ENCODE peak calls at places on chromosome 1, in ten cellular contexts. O is A549, P is HepG2, D is K562, G is WTC11, C is endothelial cell of umbilical vein, F is HCT116, U is SK-N-SH, Z is GM12878, Y is H1. A is an unnamed sample.

GRCh38 chr1:94962745-94963265 is 35.9 kb upstream of the CNN3 start:
- DNase-seq in D (no peak), G (no peak), C (peak), Z (peak), F (no peak), U (no peak), Y (no peak), P (peak), O (no peak), A (peak)

GRCh38 chr1:11531943-11532342 is 53.0 kb downstream of the DISP3 start:
- DNase-seq in C (no peak), O (no peak), U (no peak), Y (no peak), F (no peak), D (no peak), G (peak), P (no peak), Z (no peak), A (no peak)

GRCh38 chr1:207990455-207990854 is 79.5 kb upstream of the CD34 start:
- DNase-seq in D (no peak), C (no peak), P (no peak), F (no peak), G (no peak), Z (no peak), O (no peak), U (no peak), Y (no peak), A (no peak)

GRCh38 chr1:115723756-115724155 is 44.8 kb downstream of the CASQ2 start:
- DNase-seq in U (no peak), Y (no peak), C (no peak), G (no peak), F (no peak), O (no peak), Z (no peak), P (peak), D (no peak), A (no peak)

GRCh38 chr1:24415910-24416665 is 486 bp downstream of the NIPAL3 start:
- DNase-seq in C (no peak), O (no peak), U (peak), F (no peak), G (no peak), Z (no peak), D (peak), Y (no peak), P (no peak), A (peak)

GRCh38 chr1:180695282-180695681 is 63.5 kb downstream of the XPR1 start:
- DNase-seq in C (no peak), O (no peak), P (no peak), G (no peak), Y (no peak), D (no peak), U (no peak), F (no peak), Z (no peak), A (no peak)

GRCh38 chr1:165439287-165439686 is 5.6 kb downstream of the RXRG start:
- DNase-seq in C (no peak), O (no peak), Z (no peak), F (no peak), G (peak), P (no peak), U (no peak), D (no peak), Y (peak), A (no peak)

GRCh38 chr1:11704226-11704619 is 12.7 kb downstream of the DRAXIN start:
- DNase-seq in P (no peak), F (no peak), O (no peak), Z (no peak), C (no peak), G (peak), Y (no peak), D (no peak), U (no peak), A (no peak)

GRCh38 chr1:16905112-16905855 is 9.5 kb downstream of the RNU1-2 start:
- DNase-seq in O (peak), C (no peak), U (no peak), G (no peak), P (peak), Z (peak), F (peak), D (peak), Y (peak), A (peak)

GRCh38 chr1:115911298-115911697 is 65.0 kb upstream of the SLC22A15 start:
- DNase-seq in U (no peak), O (no peak), Z (no peak), P (no peak), Y (no peak), F (no peak), C (no peak), D (no peak), G (no peak), A (no peak)

GRCh38 chr1:43549921-43550597 is 19.4 kb downstream of the PTPRF start:
- DNase-seq in F (peak), D (peak), U (no peak), Z (no peak), O (no peak), P (no peak), Y (peak), G (peak), C (no peak), A (no peak)

GRCh38 chr1:159000627-159001026 is 9.1 kb upstream of the IFI16 start:
- DNase-seq in C (peak), D (peak), Y (no peak), F (peak), Z (no peak), G (peak), O (peak), P (no peak), U (no peak), A (no peak)

GRCh38 chr1:20593766-20594165 is 4.9 kb downstream of the CDA start:
- DNase-seq in F (no peak), Z (no peak), D (no peak), U (no peak), C (no peak), Y (no peak), G (no peak), P (no peak), O (no peak), A (no peak)

GRCh38 chr1:211752317-211752716 is 76.9 kb upstream of the NEK2 start:
- DNase-seq in U (no peak), Y (no peak), F (no peak), P (no peak), G (no peak), C (no peak), Z (no peak), O (no peak), D (no peak), A (no peak)

GRCh38 chr1:222994506-222995229 is 148.4 kb downstream of the TLR5 start:
- DNase-seq in D (no peak), P (no peak), C (peak), U (no peak), F (no peak), G (no peak), Z (no peak), Y (no peak), O (no peak), A (no peak)

GRCh38 chr1:116990612-116991151 is 10.9 kb upstream of the CD101 start:
- DNase-seq in D (no peak), Z (no peak), G (no peak), U (no peak), P (no peak), Y (no peak), F (no peak), C (peak), O (no peak), A (peak)

GRCh38 chr1:233112184-233113008 is 162.0 kb downstream of the NTPCR start:
- DNase-seq in F (no peak), C (no peak), U (no peak), Y (no peak), Z (no peak), D (no peak), P (no peak), G (no peak), O (peak), A (peak)

GRCh38 chr1:7454052-7454815 is 316.9 kb upstream of the VAMP3 start:
- DNase-seq in F (no peak), O (peak), C (no peak), Z (no peak), U (peak), P (no peak), Y (no peak), G (peak), D (peak), A (peak)

GRCh38 chr1:30746212-30747027 is 11.2 kb downstream of the LAPTM5 start:
- DNase-seq in G (no peak), O (no peak), P (no peak), D (no peak), U (no peak), C (no peak), F (no peak), Z (no peak), Y (no peak), A (no peak)

GRCh38 chr1:220300442-220301121 is 28.3 kb upstream of the RAB3GAP2 start:
- DNase-seq in U (peak), P (peak), C (peak), D (peak), G (no peak), F (no peak), Y (no peak), Z (no peak), O (peak), A (no peak)

GRCh38 chr1:12511128-12511484 is 106.9 kb downstream of the DHRS3 start:
- DNase-seq in G (no peak), C (no peak), Y (no peak), P (no peak), Z (no peak), F (no peak), O (no peak), U (no peak), D (no peak), A (no peak)

GRCh38 chr1:212137854-212138253 is 102.3 kb downstream of the DTL start:
- DNase-seq in U (no peak), Z (no peak), P (no peak), Y (no peak), G (no peak), O (no peak), C (no peak), D (no peak), F (no peak), A (no peak)

GRCh38 chr1:202623075-202623474 is 87.2 kb downstream of the SYT2 start:
- DNase-seq in D (peak), U (no peak), F (no peak), O (peak), G (no peak), C (no peak), P (no peak), Z (no peak), Y (no peak), A (peak)

GRCh38 chr1:8727809-8728213 is 89.6 kb downstream of the RERE start:
- DNase-seq in D (no peak), F (no peak), Z (no peak), Y (no peak), O (no peak), G (no peak), P (no peak), C (no peak), U (peak), A (peak)

GRCh38 chr1:10692401-10693021 is 103.9 kb downstream of the CASZ1 start:
- DNase-seq in O (peak), Z (no peak), F (peak), U (peak), D (peak), Y (no peak), C (no peak), G (no peak), P (peak), A (peak)

GRCh38 chr1:173002891-173003582 is 47.7 kb downstream of the TNFSF18 start:
- DNase-seq in F (no peak), O (peak), G (no peak), P (no peak), Y (no peak), D (no peak), Z (no peak), C (no peak), U (no peak), A (no peak)

GRCh38 chr1:206708058-206708457 is 23.4 kb downstream of the MAPKAPK2 start:
- DNase-seq in D (peak), O (no peak), P (peak), U (no peak), C (peak), F (no peak), Y (no peak), Z (no peak), G (no peak), A (peak)

GRCh38 chr1:162913345-162913744 is 52.4 kb upstream of the CCDC190 start:
- DNase-seq in U (no peak), G (no peak), C (no peak), O (no peak), F (no peak), P (no peak), Z (no peak), Y (no peak), D (no peak), A (no peak)

GRCh38 chr1:162914601-162915000 is 53.6 kb upstream of the CCDC190 start:
- DNase-seq in Y (no peak), D (no peak), U (no peak), G (no peak), C (no peak), O (no peak), F (no peak), Z (no peak), P (no peak), A (no peak)

GRCh38 chr1:162908780-162909179 is 47.8 kb upstream of the CCDC190 start:
- DNase-seq in F (no peak), Z (no peak), D (no peak), C (peak), U (no peak), Y (no peak), G (no peak), O (peak), P (no peak), A (no peak)

GRCh38 chr1:162910161-162910560 is 49.2 kb upstream of the CCDC190 start:
- DNase-seq in P (no peak), F (no peak), Z (no peak), D (no peak), G (no peak), O (no peak), Y (no peak), U (no peak), C (no peak), A (no peak)

GRCh38 chr1:162912061-162912667 is 51.2 kb upstream of the CCDC190 start:
- DNase-seq in O (no peak), P (no peak), G (no peak), C (no peak), U (no peak), D (no peak), Y (no peak), Z (no peak), F (no peak), A (no peak)
- TF ChIP-seq MAX in O (no peak), P (no peak), G (no peak), C (no peak), U (no peak), D (no peak), Y (no peak), Z (no peak), F (no peak), A (no peak)

GRCh38 chr1:56187410-56187809 is 392.0 kb downstream of the PLPP3 start:
- DNase-seq in U (peak), D (no peak), C (no peak), G (no peak), Z (no peak), Y (no peak), F (no peak), P (no peak), O (no peak), A (no peak)
- TF ChIP-seq MAX in U (no peak), D (no peak), C (no peak), G (no peak), Z (no peak), Y (no peak), F (no peak), P (no peak), O (no peak), A (no peak)

DNA sequence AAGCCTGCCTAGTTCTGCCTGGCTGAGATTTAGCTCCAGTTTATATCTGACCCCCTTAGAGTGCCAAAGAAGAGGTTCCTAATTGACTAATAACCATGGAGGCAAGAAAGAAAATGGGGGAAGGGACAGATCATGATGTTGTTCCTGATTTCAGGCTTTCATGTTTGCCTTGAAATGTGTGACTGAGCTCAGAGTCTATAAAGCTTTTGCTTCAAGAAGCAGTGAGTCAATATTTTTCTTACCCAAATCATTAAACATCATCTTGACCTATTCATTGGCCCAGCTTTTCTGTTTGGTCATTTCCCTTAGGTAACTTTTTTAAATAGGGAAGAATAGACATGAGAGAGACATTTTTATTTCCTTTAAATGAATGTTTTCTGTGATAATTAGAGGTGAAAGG is 55.9 kb downstream of the HHAT start:
- DNase-seq in F (no peak), Y (no peak), P (no peak), O (no peak), C (no peak), Z (no peak), G (no peak), U (no peak), D (no peak), A (no peak)
- TF ChIP-seq MAX in F (no peak), Y (no peak), P (no peak), O (no peak), C (no peak), Z (no peak), G (no peak), U (no peak), D (no peak), A (no peak)

GRCh38 chr1:167601442-167602380 is 28.3 kb upstream of the RCSD1 start:
- DNase-seq in C (no peak), G (no peak), D (peak), U (peak), O (no peak), P (no peak), Y (no peak), Z (no peak), F (no peak), A (peak)
- TF ChIP-seq MAX in C (no peak), G (no peak), D (no peak), U (no peak), O (no peak), P (no peak), Y (no peak), Z (no peak), F (no peak), A (peak)

DNA sequence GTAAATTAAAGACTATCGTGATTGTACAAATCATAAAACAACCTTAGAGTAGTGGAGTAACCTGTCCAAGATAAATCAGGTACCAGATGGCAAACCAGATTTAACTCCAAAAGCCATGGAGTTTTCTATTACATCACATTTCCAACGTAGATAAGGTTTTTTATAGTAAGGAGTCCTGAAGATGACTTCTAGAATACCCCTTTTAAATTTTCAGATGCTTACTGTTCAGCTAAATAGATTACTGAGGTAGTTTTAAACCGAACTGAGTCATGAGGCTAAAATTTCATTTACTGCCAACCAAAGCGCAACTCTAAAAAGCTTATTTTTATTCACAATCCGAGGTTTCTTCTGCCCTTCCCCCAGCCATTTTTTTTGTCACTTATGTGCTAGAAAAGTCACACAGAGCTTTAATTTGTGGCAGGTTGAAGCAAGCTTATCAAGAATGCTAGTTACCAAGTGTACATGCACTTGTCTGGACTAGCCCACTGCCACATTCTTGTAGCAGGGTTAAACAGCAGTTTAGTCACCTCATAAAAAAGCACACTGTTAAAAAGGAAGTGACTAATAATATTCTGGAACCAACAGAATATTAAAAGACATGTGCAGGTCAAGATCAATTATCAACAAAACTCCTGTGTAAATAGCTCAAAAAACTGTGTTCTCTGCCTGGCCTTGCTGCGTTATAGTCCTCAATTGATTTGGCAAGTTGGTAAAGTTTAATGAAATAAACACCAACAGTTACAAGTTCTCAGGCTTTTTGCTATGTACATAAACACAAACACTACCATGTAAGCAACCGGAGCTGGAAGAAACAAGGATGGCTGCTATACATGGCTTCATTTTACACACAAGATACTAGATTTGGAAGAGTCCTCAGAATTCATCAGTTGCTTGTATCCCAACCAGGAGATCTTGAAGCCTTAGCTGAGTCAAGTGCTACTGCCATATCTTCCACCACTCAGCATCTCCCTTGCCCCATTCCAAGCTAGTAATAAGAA is 180.3 kb upstream of the DMRTA2 start:
- DNase-seq in G (no peak), D (no peak), P (no peak), Z (no peak), O (peak), U (no peak), Y (no peak), C (peak), F (peak), A (peak)
- TF ChIP-seq MAX in G (no peak), D (no peak), P (no peak), Z (no peak), O (no peak), U (peak), Y (no peak), C (no peak), F (peak), A (no peak)

GRCh38 chr1:151855997-151856396 is 2.5 kb upstream of the THEM5 start:
- DNase-seq in P (no peak), Z (no peak), Y (no peak), C (no peak), U (no peak), D (no peak), G (no peak), F (no peak), O (no peak), A (no peak)

GRCh38 chr1:151859814-151860405 is 6.4 kb upstream of the THEM5 start:
- DNase-seq in C (no peak), Z (no peak), F (no peak), P (no peak), U (no peak), G (no peak), O (no peak), Y (no peak), D (no peak), A (no peak)

GRCh38 chr1:151858886-151859665 is 5.6 kb upstream of the THEM5 start:
- DNase-seq in Y (peak), C (no peak), O (no peak), D (no peak), U (no peak), F (no peak), P (no peak), G (no peak), Z (no peak), A (no peak)

GRCh38 chr1:151860504-151861187 is 7.1 kb upstream of the THEM5 start:
- DNase-seq in P (no peak), Z (no peak), Y (no peak), G (peak), C (no peak), D (peak), U (no peak), F (no peak), O (no peak), A (no peak)

DNA sequence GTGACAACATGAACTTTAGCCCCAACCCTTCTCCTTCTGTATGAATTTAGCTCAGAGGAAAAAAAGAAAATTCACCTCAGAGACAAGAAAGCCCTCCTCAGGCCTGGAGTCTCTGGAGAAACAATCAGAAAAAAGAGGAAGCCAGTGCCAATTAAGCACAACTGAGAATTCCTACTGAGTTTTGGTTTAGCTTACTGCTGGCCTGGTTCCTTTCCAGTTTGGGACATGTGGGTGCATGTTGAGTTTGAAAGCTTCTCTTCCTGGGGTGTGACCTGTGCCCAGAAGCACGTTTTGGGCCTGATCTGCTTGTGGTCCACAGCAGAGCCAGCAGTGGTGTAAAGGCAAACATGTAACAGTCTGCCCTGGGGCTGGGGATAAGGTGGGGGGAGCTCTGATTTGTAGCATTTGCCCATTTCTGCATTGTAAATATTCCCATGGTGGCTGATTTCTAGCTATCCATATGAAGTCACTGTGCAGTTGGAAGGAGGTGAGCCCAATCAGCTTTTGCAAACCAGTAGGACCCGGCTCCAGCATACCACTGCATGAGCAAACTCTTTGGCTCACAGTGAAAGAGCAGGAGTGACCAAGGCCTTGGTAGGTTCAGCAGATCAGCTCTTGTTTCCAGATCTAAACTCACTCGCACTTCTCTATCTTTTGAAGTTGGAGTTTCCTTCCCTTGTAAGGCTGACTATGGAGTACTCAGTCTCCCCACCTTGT is 4.7 kb upstream of the THEM5 start:
- DNase-seq in F (no peak), Y (peak), C (no peak), P (no peak), G (no peak), O (no peak), U (no peak), D (no peak), Z (no peak), A (no peak)
- TF ChIP-seq MAX in F (no peak), Y (no peak), C (no peak), P (no peak), G (no peak), O (no peak), U (no peak), D (no peak), Z (no peak), A (no peak)